ENCODE peak calls at places on chromosome 10, in five cellular contexts. One of them, this sample, is unnamed.

GRCh38 chr10:109696981-109697775 is 226.1 kb downstream of the XPNPEP1 start:
- DNase-seq in GM12865: no peak
- DNase-seq in aorta: no peak
- DNase-seq in HFF-Myc: no peak
- DNase-seq in kidney epithelial cell: no peak
- DNase-seq in this sample: no peak

GRCh38 chr10:89431977-89432376 is 17.6 kb downstream of the IFIT5 start:
- DNase-seq in GM12865: no peak
- DNase-seq in kidney epithelial cell: peak
- DNase-seq in HFF-Myc: no peak
- DNase-seq in aorta: no peak
- DNase-seq in this sample: peak

GRCh38 chr10:100656479-100656878 is 88.9 kb upstream of the PAX2 start:
- DNase-seq in HFF-Myc: no peak
- DNase-seq in kidney epithelial cell: no peak
- DNase-seq in aorta: no peak
- DNase-seq in GM12865: no peak
- DNase-seq in this sample: no peak

GRCh38 chr10:75029874-75030273 is 81.6 kb upstream of the SAMD8 start:
- DNase-seq in aorta: no peak
- DNase-seq in kidney epithelial cell: no peak
- DNase-seq in GM12865: no peak
- DNase-seq in HFF-Myc: no peak
- DNase-seq in this sample: no peak

GRCh38 chr10:129888784-129889616 is 75.1 kb downstream of the EBF3 start:
- DNase-seq in aorta: no peak
- DNase-seq in kidney epithelial cell: no peak
- DNase-seq in HFF-Myc: no peak
- DNase-seq in GM12865: peak
- DNase-seq in this sample: peak

GRCh38 chr10:63628526-63629362 is 107.5 kb downstream of the REEP3 start:
- DNase-seq in kidney epithelial cell: no peak
- DNase-seq in GM12865: peak
- DNase-seq in aorta: peak
- DNase-seq in HFF-Myc: peak
- DNase-seq in this sample: peak

GRCh38 chr10:83988435-83988834 is 150.9 kb upstream of the GHITM start:
- DNase-seq in HFF-Myc: no peak
- DNase-seq in aorta: no peak
- DNase-seq in GM12865: no peak
- DNase-seq in kidney epithelial cell: no peak
- DNase-seq in this sample: no peak

GRCh38 chr10:124649209-124649608 is 95.0 kb downstream of the FAM53B start:
- DNase-seq in GM12865: no peak
- DNase-seq in HFF-Myc: no peak
- DNase-seq in kidney epithelial cell: no peak
- DNase-seq in aorta: no peak
- DNase-seq in this sample: no peak

GRCh38 chr10:89702121-89702480 is 711 bp downstream of the KIF20B start:
- DNase-seq in GM12865: peak
- DNase-seq in kidney epithelial cell: no peak
- DNase-seq in aorta: no peak
- DNase-seq in HFF-Myc: no peak
- DNase-seq in this sample: peak

GRCh38 chr10:80708808-80709207 is 171.1 kb downstream of the SH2D4B start:
- DNase-seq in GM12865: no peak
- DNase-seq in kidney epithelial cell: no peak
- DNase-seq in HFF-Myc: no peak
- DNase-seq in aorta: no peak
- DNase-seq in this sample: no peak

GRCh38 chr10:69356187-69356586 is 60.5 kb downstream of the TACR2 start:
- DNase-seq in aorta: no peak
- DNase-seq in kidney epithelial cell: no peak
- DNase-seq in GM12865: no peak
- DNase-seq in HFF-Myc: no peak
- DNase-seq in this sample: no peak

GRCh38 chr10:103184615-103185014 is 8.5 kb downstream of the NT5C2 start:
- DNase-seq in kidney epithelial cell: no peak
- DNase-seq in aorta: no peak
- DNase-seq in HFF-Myc: no peak
- DNase-seq in GM12865: no peak
- DNase-seq in this sample: no peak

GRCh38 chr10:86668297-86669165 is at the start of gene LDB3:
- DNase-seq in kidney epithelial cell: no peak
- DNase-seq in HFF-Myc: no peak
- DNase-seq in aorta: peak
- DNase-seq in GM12865: peak
- DNase-seq in this sample: peak

GRCh38 chr10:48450811-48451466 is 144.5 kb downstream of the MAPK8 start:
- DNase-seq in GM12865: no peak
- DNase-seq in HFF-Myc: no peak
- DNase-seq in kidney epithelial cell: no peak
- DNase-seq in aorta: peak
- DNase-seq in this sample: no peak

GRCh38 chr10:88259381-88259780 is 323.7 kb downstream of the RNLS start:
- DNase-seq in GM12865: no peak
- DNase-seq in HFF-Myc: no peak
- DNase-seq in kidney epithelial cell: no peak
- DNase-seq in aorta: no peak
- DNase-seq in this sample: no peak

GRCh38 chr10:35172574-35172973 is 45.9 kb downstream of the CREM start:
- DNase-seq in kidney epithelial cell: no peak
- DNase-seq in aorta: no peak
- DNase-seq in GM12865: no peak
- DNase-seq in HFF-Myc: no peak
- DNase-seq in this sample: peak

GRCh38 chr10:12041766-12042408 is 722 bp downstream of the UPF2 start:
- DNase-seq in aorta: no peak
- DNase-seq in GM12865: peak
- DNase-seq in kidney epithelial cell: no peak
- DNase-seq in HFF-Myc: no peak
- DNase-seq in this sample: peak

GRCh38 chr10:77836299-77836820 is 90.2 kb downstream of the DLG5 start:
- DNase-seq in kidney epithelial cell: no peak
- DNase-seq in GM12865: peak
- DNase-seq in HFF-Myc: no peak
- DNase-seq in aorta: peak
- DNase-seq in this sample: peak

GRCh38 chr10:24579911-24580310 is 143.8 kb downstream of the ARHGAP21 start:
- DNase-seq in HFF-Myc: no peak
- DNase-seq in aorta: no peak
- DNase-seq in kidney epithelial cell: no peak
- DNase-seq in GM12865: no peak
- DNase-seq in this sample: no peak

GRCh38 chr10:102602272-102603045 is 41.8 kb upstream of the TRIM8 start:
- DNase-seq in kidney epithelial cell: no peak
- DNase-seq in GM12865: no peak
- DNase-seq in aorta: no peak
- DNase-seq in HFF-Myc: no peak
- DNase-seq in this sample: no peak

GRCh38 chr10:100006241-100006886 is 3.4 kb downstream of the DNMBP start:
- DNase-seq in aorta: no peak
- DNase-seq in HFF-Myc: peak
- DNase-seq in GM12865: peak
- DNase-seq in kidney epithelial cell: peak
- DNase-seq in this sample: peak

GRCh38 chr10:46283217-46283944 is 3.4 kb upstream of the ANTXRL start:
- DNase-seq in GM12865: no peak
- DNase-seq in kidney epithelial cell: no peak
- DNase-seq in HFF-Myc: no peak
- DNase-seq in aorta: no peak
- DNase-seq in this sample: no peak

GRCh38 chr10:74322141-74322540 is 171.1 kb downstream of the ADK start:
- DNase-seq in kidney epithelial cell: no peak
- DNase-seq in aorta: no peak
- DNase-seq in HFF-Myc: no peak
- DNase-seq in GM12865: no peak
- DNase-seq in this sample: no peak

GRCh38 chr10:60282771-60283353 is 106.8 kb downstream of the ANK3 start:
- DNase-seq in GM12865: peak
- DNase-seq in HFF-Myc: no peak
- DNase-seq in aorta: peak
- DNase-seq in kidney epithelial cell: peak
- DNase-seq in this sample: peak

GRCh38 chr10:7956508-7956907 is 98.0 kb upstream of the GATA3 start:
- DNase-seq in aorta: no peak
- DNase-seq in GM12865: peak
- DNase-seq in kidney epithelial cell: no peak
- DNase-seq in HFF-Myc: no peak
- DNase-seq in this sample: peak

GRCh38 chr10:70804424-70804814 is 11.3 kb upstream of the SGPL1 start:
- DNase-seq in aorta: no peak
- DNase-seq in kidney epithelial cell: peak
- DNase-seq in HFF-Myc: no peak
- DNase-seq in GM12865: no peak
- DNase-seq in this sample: no peak

GRCh38 chr10:70801854-70802253 is 13.9 kb upstream of the SGPL1 start:
- DNase-seq in GM12865: no peak
- DNase-seq in HFF-Myc: no peak
- DNase-seq in kidney epithelial cell: no peak
- DNase-seq in aorta: no peak
- DNase-seq in this sample: no peak

GRCh38 chr10:70806841-70807240 is 8.9 kb upstream of the SGPL1 start:
- DNase-seq in aorta: no peak
- DNase-seq in GM12865: no peak
- DNase-seq in HFF-Myc: no peak
- DNase-seq in kidney epithelial cell: no peak
- DNase-seq in this sample: no peak

GRCh38 chr10:70805619-70806215 is 10.0 kb upstream of the SGPL1 start:
- DNase-seq in kidney epithelial cell: no peak
- DNase-seq in GM12865: no peak
- DNase-seq in HFF-Myc: no peak
- DNase-seq in aorta: no peak
- DNase-seq in this sample: no peak

DNA sequence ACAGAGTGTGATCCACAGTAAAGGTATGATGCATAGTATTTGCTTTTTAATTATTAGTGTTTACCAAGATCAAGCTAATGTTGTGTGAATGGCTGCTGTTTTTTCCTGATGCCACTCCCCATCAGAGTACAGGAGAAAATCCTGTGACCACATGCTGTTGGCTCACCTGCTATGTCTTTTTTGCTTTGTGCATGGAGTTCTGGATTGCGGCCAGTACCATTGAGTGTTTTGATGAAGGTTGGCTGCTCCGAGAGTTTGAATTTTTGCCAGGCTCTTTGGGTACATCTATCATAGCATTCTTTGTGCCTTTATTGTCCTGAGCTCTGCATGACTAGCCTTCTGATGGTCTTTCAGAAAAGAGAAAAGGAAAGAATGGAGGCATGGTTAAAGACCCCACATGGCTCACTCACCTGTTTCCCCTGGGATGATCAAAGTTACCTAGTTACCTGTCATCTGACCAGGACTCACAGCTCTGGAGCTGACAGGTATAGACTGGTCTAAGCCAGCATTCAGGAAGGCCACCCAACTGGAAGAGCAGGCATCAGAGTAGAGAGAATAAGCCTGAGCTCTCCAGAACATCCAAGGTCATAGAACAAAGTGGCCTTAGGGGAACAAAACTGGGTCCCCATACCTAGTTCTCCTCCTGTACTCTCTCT is 11.9 kb upstream of the SGPL1 start:
- DNase-seq in kidney epithelial cell: peak
- DNase-seq in aorta: no peak
- DNase-seq in GM12865: no peak
- DNase-seq in HFF-Myc: no peak
- DNase-seq in this sample: no peak
- H3K4me3 ChIP-seq in kidney epithelial cell: no peak
- H3K4me3 ChIP-seq in aorta: no peak
- H3K4me3 ChIP-seq in GM12865: no peak
- H3K4me3 ChIP-seq in HFF-Myc: no peak
- H3K4me3 ChIP-seq in this sample: no peak

GRCh38 chr10:92834331-92834730 is 14.0 kb upstream of the EXOC6 start:
- DNase-seq in aorta: no peak
- DNase-seq in HFF-Myc: no peak
- DNase-seq in kidney epithelial cell: no peak
- DNase-seq in GM12865: no peak
- DNase-seq in this sample: no peak
- H3K4me3 ChIP-seq in aorta: no peak
- H3K4me3 ChIP-seq in HFF-Myc: peak
- H3K4me3 ChIP-seq in kidney epithelial cell: no peak
- H3K4me3 ChIP-seq in GM12865: no peak
- H3K4me3 ChIP-seq in this sample: no peak

GRCh38 chr10:3668961-3669330 is 116.1 kb downstream of the KLF6 start:
- DNase-seq in kidney epithelial cell: no peak
- DNase-seq in aorta: no peak
- DNase-seq in HFF-Myc: no peak
- DNase-seq in GM12865: no peak
- DNase-seq in this sample: no peak

GRCh38 chr10:3671431-3671955 is 113.5 kb downstream of the KLF6 start:
- DNase-seq in GM12865: no peak
- DNase-seq in aorta: no peak
- DNase-seq in kidney epithelial cell: no peak
- DNase-seq in HFF-Myc: no peak
- DNase-seq in this sample: no peak

GRCh38 chr10:3665316-3665908 is 119.6 kb downstream of the KLF6 start:
- DNase-seq in GM12865: no peak
- DNase-seq in kidney epithelial cell: no peak
- DNase-seq in aorta: no peak
- DNase-seq in HFF-Myc: no peak
- DNase-seq in this sample: no peak

GRCh38 chr10:3666525-3667302 is 118.3 kb downstream of the KLF6 start:
- DNase-seq in aorta: peak
- DNase-seq in HFF-Myc: no peak
- DNase-seq in GM12865: no peak
- DNase-seq in kidney epithelial cell: no peak
- DNase-seq in this sample: no peak

GRCh38 chr10:3668276-3668960 is 116.6 kb downstream of the KLF6 start:
- DNase-seq in HFF-Myc: peak
- DNase-seq in kidney epithelial cell: peak
- DNase-seq in GM12865: no peak
- DNase-seq in aorta: no peak
- DNase-seq in this sample: peak
- H3K4me3 ChIP-seq in HFF-Myc: no peak
- H3K4me3 ChIP-seq in kidney epithelial cell: peak
- H3K4me3 ChIP-seq in GM12865: no peak
- H3K4me3 ChIP-seq in aorta: no peak
- H3K4me3 ChIP-seq in this sample: no peak

DNA sequence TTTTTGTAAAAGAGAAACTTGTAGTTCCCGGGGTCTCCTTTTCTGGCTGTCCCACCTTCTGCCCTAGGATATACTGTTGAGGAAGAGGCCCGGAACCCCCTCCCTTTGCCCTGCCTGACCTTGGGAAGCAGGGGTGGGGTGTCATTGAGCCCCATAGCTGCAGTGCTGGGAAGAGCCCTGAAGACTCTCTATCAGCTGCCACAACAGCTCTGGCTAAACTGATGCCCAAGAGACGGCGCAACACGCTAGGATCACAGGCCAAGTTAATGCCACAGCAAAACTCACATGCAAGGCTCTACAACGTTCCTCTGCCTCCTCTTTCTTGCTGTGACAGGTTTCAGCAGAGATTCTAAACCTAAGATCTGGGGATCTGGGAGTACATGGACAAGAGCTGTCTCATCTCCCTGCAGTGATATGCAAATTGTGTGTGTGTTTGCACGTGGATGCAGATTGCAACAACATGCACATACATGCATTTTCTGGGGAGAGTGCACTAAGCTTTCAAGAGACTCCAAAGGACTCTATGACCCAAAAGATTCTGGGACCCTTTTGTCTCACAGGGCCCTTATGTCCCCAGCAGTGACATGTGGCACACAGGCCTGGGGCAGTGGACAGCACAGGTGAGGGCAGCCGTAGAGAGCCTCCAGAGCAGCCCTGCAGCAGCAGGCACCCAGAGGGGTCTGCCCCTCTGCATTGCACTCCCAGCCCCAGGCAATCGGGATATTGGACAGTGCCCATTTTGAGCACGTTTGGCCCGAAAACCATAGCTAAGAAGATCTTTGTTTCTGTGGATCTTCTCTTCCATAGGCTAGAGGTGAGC is 2.5 kb downstream of the RASSF4 start:
- DNase-seq in GM12865: no peak
- DNase-seq in HFF-Myc: no peak
- DNase-seq in kidney epithelial cell: no peak
- DNase-seq in aorta: no peak
- DNase-seq in this sample: no peak
- H3K4me3 ChIP-seq in GM12865: peak
- H3K4me3 ChIP-seq in HFF-Myc: no peak
- H3K4me3 ChIP-seq in kidney epithelial cell: no peak
- H3K4me3 ChIP-seq in aorta: no peak
- H3K4me3 ChIP-seq in this sample: no peak